ENCODE peak calls at places on chromosomes 7 and 10, in nine cellular contexts. A is T-cell, D is mucosa of gallbladder, Q is H54, I is body of pancreas, C is naive B cell, B is SJSA1, P is nephron progenitor cell, L is breast epithelium. O is an unnamed sample.

GRCh38 chr10:107546239-107546638 is 381.7 kb upstream of the SORCS1 start:
- DNase-seq in D (no peak), B (peak), C (no peak), L (no peak), P (no peak), A (no peak), Q (no peak), I (no peak), O (no peak)

GRCh38 chr10:89080660-89081059 is 90.1 kb downstream of the FAS start:
- DNase-seq in Q (no peak), L (no peak), B (no peak), C (no peak), D (no peak), P (no peak), A (no peak), I (no peak), O (no peak)

GRCh38 chr10:67284589-67284988 is 358.8 kb downstream of the LRRTM3 start:
- DNase-seq in I (no peak), B (no peak), D (no peak), C (no peak), L (no peak), P (no peak), A (no peak), Q (no peak), O (no peak)

GRCh38 chr10:58341422-58341821 is 6.6 kb downstream of the UBE2D1 start:
- DNase-seq in B (no peak), C (no peak), D (no peak), I (no peak), L (no peak), A (no peak), Q (no peak), P (no peak), O (no peak)

GRCh38 chr10:75079436-75080083 is 31.9 kb upstream of the SAMD8 start:
- DNase-seq in Q (no peak), A (no peak), D (no peak), L (no peak), B (no peak), I (no peak), P (no peak), C (no peak), O (peak)

GRCh38 chr10:85638797-85639196 is 727.8 kb downstream of the GRID1 start:
- DNase-seq in P (no peak), D (no peak), C (no peak), A (no peak), I (no peak), B (no peak), Q (no peak), L (no peak), O (no peak)

GRCh38 chr7:111744501-111745155 is 182.3 kb upstream of the IMMP2L start:
- DNase-seq in P (no peak), L (no peak), B (no peak), Q (no peak), D (no peak), I (no peak), A (no peak), C (no peak), O (no peak)

GRCh38 chr7:117051808-117052207 is 98.5 kb downstream of the ST7 start:
- DNase-seq in I (no peak), P (no peak), D (no peak), A (no peak), C (no peak), Q (no peak), L (no peak), B (no peak), O (no peak)

GRCh38 chr7:112962815-112963214 is 123.8 kb downstream of the GPR85 start:
- DNase-seq in D (no peak), B (no peak), I (no peak), A (no peak), P (no peak), Q (no peak), C (no peak), L (no peak), O (no peak)

GRCh38 chr7:94656658-94656924 is 658 bp upstream of the SGCE start:
- DNase-seq in P (no peak), A (no peak), C (peak), L (no peak), B (peak), I (no peak), Q (no peak), D (no peak), O (no peak)

GRCh38 chr10:124592101-124592500 is 130.5 kb downstream of the LHPP start:
- DNase-seq in L (no peak), A (no peak), C (no peak), Q (no peak), B (no peak), I (no peak), P (no peak), D (no peak), O (peak)

GRCh38 chr7:140304071-140304799 is 94.1 kb downstream of the SLC37A3 start:
- DNase-seq in L (no peak), B (no peak), P (no peak), C (peak), Q (no peak), A (peak), I (no peak), D (no peak), O (no peak)

GRCh38 chr7:5596046-5596895 is 172.6 kb upstream of the TNRC18 start:
- DNase-seq in Q (peak), D (peak), I (peak), P (peak), B (peak), A (peak), L (peak), C (no peak), O (peak)

GRCh38 chr10:62464308-62464707 is 90.1 kb downstream of the ZNF365 start:
- DNase-seq in B (no peak), I (no peak), Q (no peak), D (no peak), L (no peak), C (no peak), A (no peak), P (no peak), O (no peak)

GRCh38 chr7:87058739-87059524 is 522 bp downstream of the ELAPOR2 start:
- DNase-seq in A (no peak), I (peak), C (no peak), P (no peak), B (no peak), Q (no peak), D (no peak), L (peak), O (peak)

GRCh38 chr10:21402606-21403083 is 122.8 kb downstream of the SKIDA1 start:
- DNase-seq in D (no peak), B (peak), Q (no peak), A (no peak), P (no peak), L (no peak), C (no peak), I (no peak), O (no peak)

GRCh38 chr10:84523509-84523908 is 195.1 kb downstream of the CCSER2 start:
- DNase-seq in L (no peak), D (no peak), B (no peak), P (peak), I (peak), A (no peak), C (no peak), Q (no peak), O (no peak)

GRCh38 chr10:133453516-133454203 is at the start of gene SCART1:
- DNase-seq in I (no peak), P (no peak), A (no peak), C (no peak), Q (no peak), B (no peak), D (peak), L (no peak), O (no peak)

GRCh38 chr7:63073736-63074135 is 924.9 kb upstream of the ZNF722 start:
- DNase-seq in P (no peak), B (no peak), C (no peak), Q (no peak), L (no peak), D (peak), A (no peak), I (no peak), O (no peak)

GRCh38 chr10:21217107-21217506 is 308.4 kb downstream of the SKIDA1 start:
- DNase-seq in B (no peak), A (no peak), C (no peak), Q (no peak), L (no peak), P (no peak), I (no peak), D (no peak), O (no peak)

GRCh38 chr10:73881221-73881919 is 7.0 kb upstream of the CAMK2G start:
- DNase-seq in B (no peak), I (no peak), P (no peak), D (no peak), A (no peak), C (no peak), Q (no peak), L (no peak), O (peak)

GRCh38 chr10:112953075-112953501 is 3.0 kb downstream of the TCF7L2 start:
- DNase-seq in Q (no peak), P (peak), A (no peak), D (peak), L (no peak), I (peak), C (no peak), B (no peak), O (peak)

GRCh38 chr7:115533785-115534184 is 496.8 kb downstream of the TFEC start:
- DNase-seq in P (no peak), A (no peak), L (no peak), Q (no peak), D (no peak), C (no peak), B (no peak), I (no peak), O (no peak)

GRCh38 chr7:16934947-16935742 is 53.4 kb upstream of the AGR3 start:
- DNase-seq in P (no peak), I (peak), D (peak), C (no peak), Q (no peak), B (peak), L (no peak), A (no peak), O (no peak)

GRCh38 chr7:50304158-50304910 is at the start of gene IKZF1:
- DNase-seq in C (peak), Q (no peak), A (peak), D (peak), I (peak), L (no peak), B (no peak), P (peak), O (peak)

GRCh38 chr7:41880107-41880506 is 177.2 kb upstream of the INHBA start:
- DNase-seq in D (peak), A (no peak), Q (peak), B (peak), I (peak), C (no peak), P (no peak), L (no peak), O (no peak)

GRCh38 chr10:28444031-28444430 is 88.9 kb upstream of the WAC start:
- DNase-seq in I (peak), D (no peak), B (no peak), L (no peak), A (no peak), P (no peak), Q (no peak), C (no peak), O (no peak)

GRCh38 chr10:109966961-109967738 is 40.6 kb upstream of the ADD3 start:
- DNase-seq in L (no peak), A (no peak), B (peak), I (no peak), P (peak), Q (no peak), C (no peak), D (no peak), O (no peak)

GRCh38 chr7:33757563-33758165 is 147.7 kb upstream of the BMPER start:
- DNase-seq in D (peak), B (peak), Q (no peak), P (no peak), L (no peak), C (no peak), I (peak), A (peak), O (no peak)

GRCh38 chr10:93991596-93992284 is 2.0 kb upstream of the PLCE1 start:
- DNase-seq in P (peak), D (peak), L (peak), A (no peak), I (peak), B (peak), C (no peak), Q (peak), O (peak)

GRCh38 chr7:107046511-107047259 is 2.2 kb downstream of the PRKAR2B start:
- DNase-seq in L (no peak), P (no peak), B (no peak), Q (no peak), A (no peak), D (no peak), I (no peak), C (no peak), O (no peak)

GRCh38 chr7:138512092-138512858 is 52.2 kb downstream of the TRIM24 start:
- DNase-seq in C (no peak), D (no peak), P (no peak), A (no peak), Q (no peak), I (no peak), L (no peak), B (no peak), O (no peak)

GRCh38 chr10:14024349-14025202 is 306.1 kb downstream of the FRMD4A start:
- DNase-seq in Q (no peak), D (peak), L (no peak), B (no peak), P (no peak), I (no peak), A (no peak), C (peak), O (no peak)

GRCh38 chr10:60203993-60204618 is 185.6 kb downstream of the ANK3 start:
- DNase-seq in D (no peak), I (no peak), C (peak), L (no peak), A (no peak), P (no peak), B (no peak), Q (no peak), O (no peak)

GRCh38 chr7:129225931-129226572 is 1.2 kb downstream of the AHCYL2 start:
- DNase-seq in I (no peak), P (no peak), D (no peak), C (no peak), L (no peak), B (no peak), Q (no peak), A (no peak), O (no peak)

GRCh38 chr10:102120987-102121738 is 995 bp upstream of the LDB1 start:
- DNase-seq in L (peak), D (peak), I (no peak), B (peak), Q (peak), A (no peak), P (peak), C (no peak), O (peak)

GRCh38 chr10:112713411-112713810 is 236.6 kb upstream of the TCF7L2 start:
- DNase-seq in B (no peak), P (no peak), D (no peak), I (no peak), C (no peak), Q (no peak), L (no peak), A (no peak), O (no peak)